ENCODE peak calls at places on chromosomes 4 and X, in five cellular contexts. Q is SK-N-SH, C is sigmoid colon, O is H7, G is fibroblast of lung. L is an unnamed sample.

GRCh38 chrX:12249997-12250396 is 111.7 kb downstream of the FRMPD4 start:
- DNase-seq in Q (no peak), O (no peak), G (no peak), C (no peak), L (no peak)

GRCh38 chrX:10197597-10198210 is 40.9 kb downstream of the CLCN4 start:
- DNase-seq in C (no peak), G (no peak), Q (no peak), O (no peak), L (no peak)

GRCh38 chr4:179666226-179666625 is 2224.0 kb upstream of the AGA start:
- DNase-seq in O (peak; percentile 15), C (no peak), G (no peak), Q (no peak), L (no peak)

GRCh38 chr4:158302076-158302866 is 92.0 kb downstream of the TMEM144 start:
- DNase-seq in C (no peak), O (no peak), G (peak; percentile 69), Q (no peak), L (no peak)

GRCh38 chrX:2330910-2331309 is 169.9 kb downstream of the DHRSX start:
- DNase-seq in O (no peak), C (no peak), Q (no peak), G (no peak), L (no peak)

GRCh38 chrX:54944816-54945215 is 24.2 kb downstream of the TRO start:
- DNase-seq in G (no peak), O (no peak), C (no peak), Q (peak; percentile 69), L (no peak)

GRCh38 chr4:8618961-8619720 is 26.6 kb downstream of the CPZ start:
- DNase-seq in G (no peak), Q (no peak), O (no peak), C (peak; percentile 39), L (no peak)

GRCh38 chrX:27775984-27776383 is 31.8 kb upstream of the MAGEB10 start:
- DNase-seq in G (no peak), C (no peak), O (no peak), Q (no peak), L (no peak)

GRCh38 chr4:27350161-27350560 is 489.5 kb downstream of the STIM2 start:
- DNase-seq in G (no peak), Q (no peak), O (no peak), C (no peak), L (no peak)

GRCh38 chr4:170248576-170248975 is 158.8 kb upstream of the AADAT start:
- DNase-seq in Q (no peak), C (no peak), O (no peak), G (no peak), L (no peak)

GRCh38 chr4:15451866-15452765 is 17.6 kb upstream of the CC2D2A start:
- DNase-seq in G (peak; percentile 94), O (no peak), C (peak; percentile 66), Q (no peak), L (no peak)

GRCh38 chr4:71526626-71527406 is 188.0 kb downstream of the SLC4A4 start:
- DNase-seq in O (no peak), Q (no peak), C (no peak), G (no peak), L (no peak)

GRCh38 chrX:13101439-13102139 is 57.2 kb upstream of the FAM9C start:
- DNase-seq in C (peak; percentile 87), Q (no peak), O (no peak), G (peak; percentile 93), L (peak; percentile 62)

GRCh38 chr4:16794816-16795445 is 103.5 kb downstream of the LDB2 start:
- DNase-seq in O (peak; percentile 68), Q (peak; percentile 45), G (peak; percentile 70), C (no peak), L (peak; percentile 81)

GRCh38 chrX:7654316-7654715 is 188.7 kb upstream of the VCX start:
- DNase-seq in G (no peak), Q (no peak), O (no peak), C (no peak), L (no peak)

GRCh38 chrX:118350715-118351114 is 4.8 kb downstream of the WDR44 start:
- DNase-seq in C (no peak), G (no peak), Q (no peak), O (no peak), L (no peak)

GRCh38 chr4:140756292-140757219 is at the start of gene TBC1D9:
- DNase-seq in C (peak; percentile 86), Q (peak; percentile 81), G (peak; percentile 70), O (peak; percentile 81), L (peak; percentile 89)

GRCh38 chr4:5810151-5810550 is 82.7 kb downstream of the CRMP1 start:
- DNase-seq in G (no peak), O (no peak), C (peak; percentile 58), Q (no peak), L (no peak)

GRCh38 chrX:703466-704210 is 73.0 kb downstream of the SHOX start:
- DNase-seq in C (no peak), Q (no peak), O (no peak), G (no peak), L (no peak)

GRCh38 chr4:25367004-25367621 is 9.9 kb upstream of the ANAPC4 start:
- DNase-seq in C (no peak), Q (peak; percentile 19), G (peak; percentile 71), O (peak; percentile 23), L (no peak)

GRCh38 chr4:73603307-73603710 is 16.9 kb downstream of the RASSF6 start:
- DNase-seq in Q (no peak), G (peak; percentile 90), C (no peak), O (no peak), L (no peak)

GRCh38 chr4:92184566-92184965 is 119.2 kb upstream of the GRID2 start:
- DNase-seq in Q (no peak), G (peak; percentile 58), C (no peak), O (no peak), L (no peak)

GRCh38 chr4:109184421-109184956 is 118.0 kb downstream of the COL25A1 start:
- DNase-seq in O (no peak), G (no peak), Q (no peak), C (peak; percentile 69), L (no peak)

GRCh38 chrX:118062817-118063615 is 53.6 kb downstream of the KLHL13 start:
- DNase-seq in O (no peak), C (no peak), G (no peak), Q (no peak), L (no peak)

GRCh38 chrX:78652971-78653822 is 5.9 kb downstream of the RTL3 start:
- DNase-seq in O (no peak), G (peak; percentile 75), Q (no peak), C (no peak), L (no peak)
- H3K4me3 ChIP-seq in O (no peak overlapping the region), G (no peak overlapping the region), Q (peak overlapping the region; percentile 28), C (no peak overlapping the region), L (no peak overlapping the region)

GRCh38 chr4:1514612-1515011 is 108.4 kb upstream of the NKX1-1 start:
- DNase-seq in G (no peak), Q (no peak), O (no peak), C (no peak), L (no peak)
- H3K27me3 ChIP-seq in G (peaks cover 12% of the 10 kb centered on the region), Q (peaks cover 52% of the 10 kb centered on the region), O (peaks cover 3% of the 10 kb centered on the region), C (peaks cover 21% of the 10 kb centered on the region), L (no peaks in the 10 kb centered on the region)

DNA sequence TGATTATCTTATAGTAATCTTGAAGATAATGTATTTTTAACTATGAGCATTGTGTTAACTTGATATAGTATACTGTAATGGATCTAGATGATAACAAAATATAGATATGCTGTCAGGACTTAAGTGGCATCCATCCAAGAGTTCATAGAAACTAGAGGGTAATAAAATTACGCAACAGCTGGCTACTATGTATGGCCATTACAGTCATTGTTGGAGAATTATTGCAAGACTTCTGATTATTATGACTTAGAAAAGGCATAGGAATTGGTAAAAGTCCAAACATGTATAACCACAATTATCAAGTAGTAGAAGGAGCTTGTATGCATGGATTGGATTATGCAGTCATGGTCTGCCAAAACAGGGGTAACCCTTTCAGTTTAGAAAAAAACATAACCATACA is 9.5 kb downstream of the OGT start:
- DNase-seq in Q (no peak), G (peak; percentile 89), C (no peak), O (no peak), L (no peak)
- H3K4me3 ChIP-seq in Q (no peak overlapping the region), G (no peak overlapping the region), C (no peak overlapping the region), O (no peak overlapping the region), L (no peak overlapping the region)

DNA sequence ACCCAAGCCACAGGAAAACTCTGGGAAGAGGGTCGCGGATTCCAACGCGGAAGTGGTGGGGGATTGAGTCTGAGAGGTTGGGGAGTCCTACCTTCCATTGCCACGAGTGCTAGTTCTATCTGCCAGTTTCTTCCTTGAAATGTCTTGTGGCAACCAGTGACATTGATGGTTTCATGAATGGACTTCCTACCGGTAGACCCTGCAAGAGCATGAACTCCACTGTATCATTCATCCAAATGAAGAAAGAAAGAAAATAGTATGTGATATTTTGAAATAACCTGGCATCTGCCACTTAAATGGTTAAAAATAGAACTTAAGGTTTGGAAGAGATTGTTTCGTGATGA is 1.1 kb upstream of the SLC10A7 start:
- DNase-seq in O (no peak), Q (no peak), C (no peak), G (peak; percentile 12), L (no peak)
- H3K27me3 ChIP-seq in O (peaks cover 27% of the 10 kb centered on the region), Q (no peaks in the 10 kb centered on the region), C (no peaks in the 10 kb centered on the region), G (no peaks in the 10 kb centered on the region), L (no peaks in the 10 kb centered on the region)

DNA sequence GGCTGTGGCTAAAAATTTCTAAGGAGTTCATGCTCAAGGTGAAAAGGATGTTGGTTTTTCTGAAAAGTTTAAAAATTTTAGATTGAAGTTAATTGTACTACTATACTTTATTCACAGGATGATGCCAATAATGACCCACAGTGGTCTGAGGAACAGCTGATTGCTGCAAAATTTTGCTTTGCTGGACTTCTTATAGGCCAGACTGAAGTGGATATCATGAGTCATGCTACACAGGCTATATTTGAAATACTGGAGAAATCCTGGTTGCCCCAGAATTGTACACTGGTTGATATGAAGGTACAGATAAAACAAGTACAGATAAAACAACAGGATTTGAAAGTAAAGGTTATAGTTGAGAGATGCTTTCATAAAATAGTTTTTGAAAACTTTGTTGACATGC is 12.2 kb downstream of the PAICS start:
- DNase-seq in G (no peak), C (no peak), O (no peak), Q (no peak), L (no peak)
- H3K4me3 ChIP-seq in G (no peak overlapping the region), C (no peak overlapping the region), O (no peak overlapping the region), Q (no peak overlapping the region), L (no peak overlapping the region)

GRCh38 chr4:88446124-88446523 is 10.8 kb upstream of the HERC5 start:
- DNase-seq in G (no peak), C (no peak), Q (no peak), O (no peak), L (no peak)
- H3K27me3 ChIP-seq in G (no peaks in the 10 kb centered on the region), C (no peaks in the 10 kb centered on the region), Q (no peaks in the 10 kb centered on the region), O (no peaks in the 10 kb centered on the region), L (no peaks in the 10 kb centered on the region)

L was measured in testis.